ENCODE peak calls at places on chromosome 3, in eight cellular contexts. B, S, E, N, M, O, Q and R are unnamed samples.

GRCh38 chr3:98807011-98807410 is 43.9 kb downstream of the ST3GAL6 start:
- DNase-seq in M (no peak), O (no peak), Q (no peak), B (no peak), S (no peak), E (no peak), N (no peak), R (no peak)

GRCh38 chr3:28077566-28077965 is 163.9 kb upstream of the CMC1 start:
- DNase-seq in Q (no peak), M (no peak), B (no peak), S (no peak), N (peak), O (no peak), E (no peak), R (no peak)

GRCh38 chr3:139994891-139995290 is 59.9 kb downstream of the CLSTN2 start:
- DNase-seq in M (peak), Q (no peak), B (no peak), E (no peak), S (no peak), N (no peak), O (no peak), R (no peak)

GRCh38 chr3:139111392-139112229 is 66.9 kb upstream of the PRR23C start:
- DNase-seq in M (peak), B (peak), O (peak), N (peak), Q (peak), S (peak), E (no peak), R (no peak)

GRCh38 chr3:139309880-139310279 is 33.9 kb upstream of the MRPS22 start:
- DNase-seq in N (no peak), Q (no peak), E (no peak), O (peak), M (no peak), B (no peak), S (no peak), R (no peak)

GRCh38 chr3:160018959-160019358 is 30.3 kb downstream of the IL12A start:
- DNase-seq in S (no peak), M (no peak), O (no peak), Q (no peak), N (no peak), B (no peak), E (no peak), R (no peak)

GRCh38 chr3:184584001-184584891 is 22.7 kb downstream of the EPHB3 start:
- DNase-seq in S (peak), B (no peak), M (peak), Q (no peak), O (no peak), E (no peak), N (no peak), R (no peak)

GRCh38 chr3:26590919-26591318 is 31.7 kb upstream of the LRRC3B start:
- DNase-seq in N (no peak), B (no peak), O (no peak), M (no peak), S (no peak), Q (no peak), E (no peak), R (no peak)

GRCh38 chr3:25895443-25895842 is 105.6 kb downstream of the OXSM start:
- DNase-seq in E (no peak), S (no peak), M (no peak), B (no peak), N (no peak), O (no peak), Q (no peak), R (no peak)

GRCh38 chr3:51799879-51800757 is 21.1 kb upstream of the IQCF6 start:
- DNase-seq in E (no peak), Q (no peak), B (peak), S (no peak), M (peak), N (no peak), O (peak), R (no peak)

GRCh38 chr3:62632510-62633294 is 242.5 kb downstream of the CADPS start:
- DNase-seq in E (no peak), Q (no peak), B (no peak), S (no peak), N (no peak), M (no peak), O (no peak), R (no peak)

GRCh38 chr3:98972155-98972554 is 70.7 kb upstream of the DCBLD2 start:
- DNase-seq in E (no peak), Q (no peak), B (no peak), N (no peak), M (peak), O (no peak), S (no peak), R (no peak)

GRCh38 chr3:4835616-4836043 is 143.6 kb upstream of the BHLHE40 start:
- DNase-seq in Q (no peak), B (no peak), O (no peak), N (no peak), S (no peak), E (no peak), M (peak), R (no peak)

GRCh38 chr3:153219147-153219546 is 57.1 kb downstream of the RAP2B start:
- DNase-seq in E (no peak), S (no peak), M (no peak), B (no peak), N (no peak), Q (no peak), O (no peak), R (no peak)

GRCh38 chr3:194468086-194468485 is 18.7 kb downstream of the ATP13A3 start:
- DNase-seq in M (no peak), S (no peak), Q (no peak), O (no peak), B (no peak), N (no peak), E (no peak), R (no peak)

GRCh38 chr3:155658006-155658405 is 86.9 kb downstream of the PLCH1 start:
- DNase-seq in S (no peak), N (no peak), E (no peak), B (no peak), O (no peak), M (no peak), Q (no peak), R (no peak)

GRCh38 chr3:159417761-159418160 is 570.9 kb upstream of the IL12A start:
- DNase-seq in N (no peak), S (no peak), E (no peak), M (peak), Q (no peak), O (no peak), B (no peak), R (no peak)

GRCh38 chr3:89098964-89099585 is 8.3 kb upstream of the EPHA3 start:
- DNase-seq in M (peak), O (peak), N (no peak), E (no peak), S (no peak), B (peak), Q (no peak), R (no peak)

GRCh38 chr3:168047190-168047795 is 48.4 kb downstream of the GOLIM4 start:
- DNase-seq in Q (no peak), O (peak), E (no peak), B (peak), N (no peak), S (no peak), M (peak), R (no peak)

GRCh38 chr3:193879864-193880242 is 256.1 kb upstream of the HES1 start:
- DNase-seq in N (no peak), S (no peak), Q (no peak), M (no peak), E (no peak), B (no peak), O (no peak), R (no peak)

GRCh38 chr3:114418107-114418506 is 124.3 kb downstream of the TIGIT start:
- DNase-seq in Q (no peak), E (no peak), N (no peak), S (no peak), B (no peak), O (no peak), M (no peak), R (no peak)

GRCh38 chr3:110343945-110344344 is 727.7 kb upstream of the NECTIN3 start:
- DNase-seq in N (no peak), E (no peak), B (no peak), S (no peak), M (no peak), O (no peak), Q (no peak), R (no peak)

GRCh38 chr3:8318002-8318649 is 183.5 kb upstream of the LMCD1 start:
- DNase-seq in M (no peak), S (no peak), E (no peak), B (no peak), O (no peak), Q (no peak), N (no peak), R (no peak)

GRCh38 chr3:129254536-129255230 is 5.3 kb downstream of the COPG1 start:
- DNase-seq in B (no peak), M (no peak), S (no peak), O (no peak), N (no peak), Q (no peak), E (no peak), R (no peak)

GRCh38 chr3:145197051-145197562 is 963.9 kb downstream of the PLOD2 start:
- DNase-seq in S (no peak), B (no peak), N (no peak), E (no peak), O (no peak), M (no peak), Q (no peak), R (no peak)

GRCh38 chr3:195802795-195803194 is 8.9 kb downstream of the MUC4 start:
- DNase-seq in B (peak), O (no peak), E (no peak), M (no peak), Q (no peak), N (no peak), S (no peak), R (no peak)

GRCh38 chr3:64216706-64217105 is 8.6 kb downstream of the PRICKLE2 start:
- DNase-seq in E (no peak), S (no peak), M (peak), B (no peak), O (no peak), N (no peak), Q (no peak), R (no peak)

GRCh38 chr3:14319654-14320182 is 82.7 kb upstream of the SLC6A6 start:
- DNase-seq in E (no peak), O (peak), Q (no peak), B (peak), M (peak), N (no peak), S (no peak), R (no peak)

GRCh38 chr3:117893638-117894037 is 1141.0 kb downstream of the IGSF11 start:
- DNase-seq in E (no peak), B (no peak), M (peak), N (no peak), Q (no peak), O (no peak), S (no peak), R (no peak)

GRCh38 chr3:69161587-69162196 is 39.3 kb upstream of the LMOD3 start:
- DNase-seq in O (peak), Q (no peak), B (peak), S (no peak), E (no peak), M (peak), N (no peak), R (peak)

GRCh38 chr3:126511291-126511690 is 6.3 kb downstream of the UROC1 start:
- DNase-seq in B (no peak), M (no peak), N (no peak), S (peak), O (no peak), E (no peak), Q (no peak), R (no peak)

GRCh38 chr3:126914226-126914625 is 68.7 kb upstream of the PLXNA1 start:
- DNase-seq in M (no peak), O (no peak), Q (no peak), E (no peak), B (peak), S (no peak), N (no peak), R (no peak)

GRCh38 chr3:126538316-126538715 is 14.4 kb downstream of the CHST13 start:
- DNase-seq in E (peak), B (peak), O (no peak), M (no peak), S (no peak), Q (no peak), N (no peak), R (no peak)

GRCh38 chr3:160185711-160186110 is 39.5 kb upstream of the C3orf80 start:
- DNase-seq in B (no peak), N (no peak), E (no peak), S (no peak), O (no peak), M (no peak), Q (no peak), R (no peak)

GRCh38 chr3:60225848-60226247 is 1025.4 kb downstream of the FHIT start:
- DNase-seq in M (no peak), O (no peak), S (no peak), Q (no peak), N (no peak), B (no peak), E (no peak), R (no peak)

GRCh38 chr3:139310474-139310933 is 33.3 kb upstream of the MRPS22 start:
- DNase-seq in E (no peak), O (peak), M (no peak), Q (no peak), B (no peak), S (no peak), N (no peak), R (no peak)

GRCh38 chr3:196134691-196135090 is 52.8 kb upstream of the TFRC start:
- DNase-seq in M (no peak), Q (no peak), B (no peak), E (no peak), S (no peak), N (no peak), O (no peak), R (no peak)

GRCh38 chr3:72338942-72339749 is 509.1 kb downstream of the SHQ1 start:
- DNase-seq in S (peak), B (no peak), E (peak), Q (peak), N (peak), O (peak), M (peak), R (peak)